ENCODE peak calls at places on chromosome 6, in four cellular contexts. L, Q, K and P are unnamed samples.

GRCh38 chr6:71289802-71290175 is 1.2 kb downstream of the OGFRL1 start:
- DNase-seq in L (no peak), Q (no peak), K (no peak), P (no peak)

GRCh38 chr6:55443238-55444134 is 116.2 kb downstream of the GFRAL start:
- DNase-seq in L (no peak), Q (no peak), K (no peak), P (no peak)

GRCh38 chr6:22451960-22452359 is 117.4 kb upstream of the HDGFL1 start:
- DNase-seq in L (no peak), Q (no peak), K (no peak), P (no peak)

GRCh38 chr6:46410330-46410953 is 80.8 kb downstream of the RCAN2 start:
- DNase-seq in L (no peak), Q (no peak), K (no peak), P (no peak)

GRCh38 chr6:93419304-93420162 is at the start of gene EPHA7:
- DNase-seq in L (peak), Q (no peak), K (peak), P (peak)

GRCh38 chr6:150079604-150080003 is 10.7 kb upstream of the ULBP3 start:
- DNase-seq in L (no peak), Q (no peak), K (no peak), P (no peak)

GRCh38 chr6:96016781-96017180 is 1.0 kb downstream of the FUT9 start:
- DNase-seq in L (no peak), Q (no peak), K (no peak), P (no peak)

GRCh38 chr6:23228439-23229024 is 659.2 kb downstream of the HDGFL1 start:
- DNase-seq in L (no peak), Q (no peak), K (peak), P (no peak)

GRCh38 chr6:114650891-114651290 is 308.1 kb upstream of the HS3ST5 start:
- DNase-seq in L (no peak), Q (no peak), K (peak), P (no peak)

GRCh38 chr6:116078945-116079344 is 18.3 kb upstream of the FRK start:
- DNase-seq in L (no peak), Q (no peak), K (no peak), P (no peak)

GRCh38 chr6:108543165-108543940 is 17.4 kb upstream of the FOXO3 start:
- DNase-seq in L (no peak), Q (no peak), K (no peak), P (no peak)

GRCh38 chr6:134146268-134147032 is 94.0 kb upstream of the SLC2A12 start:
- DNase-seq in L (no peak), Q (no peak), K (no peak), P (no peak)

GRCh38 chr6:166580076-166581050 is 6.1 kb downstream of the RAMACL start:
- DNase-seq in L (no peak), Q (no peak), K (no peak), P (no peak)

GRCh38 chr6:113464959-113465358 is 392.2 kb upstream of the MARCKS start:
- DNase-seq in L (no peak), Q (no peak), K (peak), P (no peak)

GRCh38 chr6:10722570-10722819 is 375 bp upstream of the TMEM14C start:
- DNase-seq in L (no peak), Q (no peak), K (no peak), P (no peak)

GRCh38 chr6:143613749-143614148 is 64.0 kb upstream of the PHACTR2 start:
- DNase-seq in L (no peak), Q (no peak), K (no peak), P (no peak)

GRCh38 chr6:143616741-143617140 is 61.0 kb upstream of the PHACTR2 start:
- DNase-seq in L (no peak), Q (no peak), K (no peak), P (no peak)

GRCh38 chr6:143612186-143612585 is 65.6 kb upstream of the PHACTR2 start:
- DNase-seq in L (no peak), Q (no peak), K (no peak), P (no peak)

GRCh38 chr6:143615785-143616184 is 62.0 kb upstream of the PHACTR2 start:
- DNase-seq in L (no peak), Q (no peak), K (no peak), P (no peak)

DNA sequence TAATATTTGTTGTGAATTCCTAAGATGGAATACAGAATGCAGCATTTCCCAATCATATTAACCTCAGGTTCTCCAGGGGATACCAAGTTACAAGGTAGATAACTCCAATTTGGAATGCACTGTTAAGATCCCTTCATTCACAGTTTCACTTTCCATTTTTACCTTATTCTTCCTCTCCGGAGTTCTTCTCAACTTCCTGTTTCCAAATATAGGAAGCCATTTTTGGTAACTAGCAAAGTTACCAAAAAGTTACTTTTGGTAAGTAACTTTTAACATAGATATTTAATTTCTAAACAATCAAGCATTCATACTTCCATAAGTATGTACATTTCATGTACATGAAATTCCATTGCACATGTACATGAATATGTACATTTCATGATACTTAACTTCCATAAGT is 63.5 kb upstream of the PHACTR2 start:
- DNase-seq in L (no peak), Q (no peak), K (no peak), P (no peak)
- H3K4me3 ChIP-seq in L (peak), Q (no peak), K (no peak), P (no peak)

GRCh38 chr6:1839315-1839714 is 229.6 kb downstream of the FOXC1 start:
- DNase-seq in L (no peak), Q (no peak), K (no peak), P (no peak)

GRCh38 chr6:1841131-1841530 is 231.4 kb downstream of the FOXC1 start:
- DNase-seq in L (no peak), Q (no peak), K (no peak), P (no peak)

GRCh38 chr6:1838604-1839003 is 228.9 kb downstream of the FOXC1 start:
- DNase-seq in L (no peak), Q (no peak), K (peak), P (no peak)

GRCh38 chr6:1842334-1842733 is 232.6 kb downstream of the FOXC1 start:
- DNase-seq in L (no peak), Q (no peak), K (no peak), P (no peak)

GRCh38 chr6:1840491-1841121 is 230.9 kb downstream of the FOXC1 start:
- DNase-seq in L (no peak), Q (no peak), K (no peak), P (no peak)
- H3K27ac ChIP-seq in L (no peak), Q (no peak), K (no peak), P (no peak)

GRCh38 chr6:37540390-37540789 is 40.7 kb upstream of the CCDC167 start:
- DNase-seq in L (no peak), Q (no peak), K (no peak), P (no peak)

GRCh38 chr6:37539706-37540352 is 40.1 kb upstream of the CCDC167 start:
- DNase-seq in L (no peak), Q (no peak), K (no peak), P (no peak)

GRCh38 chr6:37536462-37537225 is 37.0 kb upstream of the CCDC167 start:
- DNase-seq in L (no peak), Q (no peak), K (no peak), P (no peak)

GRCh38 chr6:37535701-37536461 is 36.2 kb upstream of the CCDC167 start:
- DNase-seq in L (no peak), Q (no peak), K (no peak), P (no peak)

DNA sequence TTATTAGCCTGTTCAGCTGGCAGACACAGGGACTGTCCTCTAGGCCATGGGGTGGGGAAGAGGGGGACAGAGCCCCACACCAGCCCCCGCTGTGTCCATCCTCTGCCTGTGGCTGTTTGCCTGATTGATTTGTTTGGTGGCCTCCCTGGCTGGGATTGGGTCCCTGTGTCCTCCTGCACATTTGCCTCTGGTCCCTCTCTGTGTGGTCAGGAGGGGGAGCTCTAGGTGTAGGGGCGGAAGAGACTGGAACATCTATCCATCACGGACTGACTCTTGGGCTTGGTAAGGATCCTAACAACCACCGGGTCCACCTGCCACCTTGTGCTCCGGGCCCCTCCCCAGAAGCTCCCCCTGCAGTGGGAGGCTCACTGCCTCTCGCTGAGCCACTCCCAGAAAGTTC is 38.4 kb upstream of the CCDC167 start:
- DNase-seq in L (no peak), Q (no peak), K (no peak), P (no peak)
- TF ChIP-seq CTCF in L (no peak), Q (peak), K (peak), P (peak)

GRCh38 chr6:170089937-170090335 is 200.9 kb downstream of the DLL1 start:
- DNase-seq in L (peak), Q (no peak), K (no peak), P (no peak)

GRCh38 chr6:170090561-170090960 is 200.3 kb downstream of the DLL1 start:
- DNase-seq in L (no peak), Q (no peak), K (no peak), P (no peak)

GRCh38 chr6:170086639-170087420 is 204.0 kb downstream of the DLL1 start:
- DNase-seq in L (peak), Q (no peak), K (no peak), P (no peak)

GRCh38 chr6:170087946-170088348 is 202.9 kb downstream of the DLL1 start:
- DNase-seq in L (peak), Q (no peak), K (no peak), P (no peak)

DNA sequence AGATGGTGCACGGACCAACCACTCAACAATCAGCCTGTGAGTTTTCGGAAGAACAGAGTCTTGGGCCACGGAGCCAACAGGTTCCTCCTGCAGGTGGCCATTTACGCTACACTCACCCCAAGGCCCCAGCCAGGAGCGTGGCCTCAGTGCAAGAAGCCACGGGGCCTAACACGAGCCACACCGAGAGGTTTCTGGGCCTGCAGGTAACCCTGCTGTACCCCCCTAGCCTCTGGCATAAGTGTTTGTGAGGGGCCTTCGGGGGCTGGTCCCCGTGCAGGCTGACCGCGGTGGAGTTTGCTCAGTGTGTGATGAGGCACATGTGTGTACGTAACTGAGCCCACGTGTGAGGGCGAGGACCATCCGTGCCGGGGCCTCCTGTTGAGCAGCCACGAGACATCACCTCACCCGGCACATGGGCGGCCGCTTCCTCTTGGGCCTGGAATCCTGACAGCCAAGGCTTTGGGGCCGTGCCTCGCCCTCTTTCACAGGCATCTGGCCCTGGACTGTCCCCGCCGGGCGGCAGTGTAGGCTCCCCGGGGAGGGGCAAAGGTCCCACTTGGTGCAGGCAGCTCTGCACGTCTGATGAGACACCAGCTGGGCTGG is 202.4 kb downstream of the DLL1 start:
- DNase-seq in L (peak), Q (no peak), K (no peak), P (no peak)
- H3K4me3 ChIP-seq in L (peak), Q (no peak), K (no peak), P (no peak)

GRCh38 chr6:44560458-44561061 is 173.1 kb downstream of the CDC5L start:
- DNase-seq in L (no peak), Q (no peak), K (no peak), P (no peak)

GRCh38 chr6:44561062-44561591 is 173.6 kb downstream of the CDC5L start:
- DNase-seq in L (no peak), Q (no peak), K (no peak), P (no peak)

GRCh38 chr6:44556046-44556445 is 168.5 kb downstream of the CDC5L start:
- DNase-seq in L (peak), Q (no peak), K (no peak), P (no peak)

GRCh38 chr6:44559486-44560270 is 172.2 kb downstream of the CDC5L start:
- DNase-seq in L (no peak), Q (no peak), K (no peak), P (no peak)

GRCh38 chr6:44558315-44559227 is 171.1 kb downstream of the CDC5L start:
- DNase-seq in L (no peak), Q (no peak), K (no peak), P (no peak)
- H3K27ac ChIP-seq in L (no peak), Q (no peak), K (no peak), P (no peak)